ENCODE peak calls at places on chromosome 9, in ten cellular contexts. K is neural crest cell; D is stimulated activated CD4-positive, alpha-beta T cell treated with anti-CD3 and anti-CD28 coated beads, Interleukin-15, amount 100 ng/mL, for 24 hours; G is amniotic epithelial cell; N is NCI-H446 treated with DMSO at 0.1 percent for 48 hours; E is A673; V is Daoy; S is GM12878; U is KBM-7; R is AG08396. O is an unnamed sample.

GRCh38 chr9:561430-561829 is 280.1 kb upstream of the DMRT1 start:
- DNase-seq in G (no peak), N (no peak), K (no peak), V (no peak), U (no peak), E (no peak), S (no peak), R (no peak), D (no peak), O (no peak)

GRCh38 chr9:74920944-74921626 is 31.6 kb downstream of the C9orf40 start:
- DNase-seq in E (no peak), U (no peak), K (no peak), G (no peak), N (no peak), V (no peak), D (no peak), S (no peak), R (no peak), O (no peak)

GRCh38 chr9:33161011-33161588 is 6.0 kb downstream of the B4GALT1 start:
- DNase-seq in E (peak; percentile 85), U (peak; percentile 63), S (no peak), R (peak; percentile 85), G (peak; percentile 96), K (no peak), V (peak; percentile 99), D (peak; percentile 64), N (no peak), O (peak; percentile 92)

GRCh38 chr9:36764364-36765076 is 191.8 kb downstream of the MELK start:
- DNase-seq in D (no peak), U (no peak), R (no peak), N (no peak), K (no peak), G (no peak), S (no peak), E (no peak), V (no peak), O (no peak)

GRCh38 chr9:92636627-92637026 is 33.3 kb downstream of the IPPK start:
- DNase-seq in N (no peak), U (no peak), S (no peak), R (no peak), E (no peak), V (no peak), G (no peak), K (no peak), D (no peak), O (no peak)

GRCh38 chr9:92191801-92192200 is 76.6 kb upstream of the SPTLC1 start:
- DNase-seq in R (peak; percentile 38), K (no peak), G (no peak), U (no peak), V (peak; percentile 71), N (no peak), E (no peak), D (no peak), S (no peak), O (peak; percentile 44)

GRCh38 chr9:84076359-84076758 is 95.8 kb downstream of the RMI1 start:
- DNase-seq in G (no peak), V (no peak), R (no peak), N (no peak), D (no peak), E (no peak), K (no peak), U (no peak), S (no peak), O (no peak)

GRCh38 chr9:133057006-133057405 is 4.8 kb upstream of the CEL start:
- DNase-seq in D (no peak), E (no peak), N (no peak), S (no peak), R (no peak), G (no peak), K (no peak), U (no peak), V (no peak), O (no peak)

GRCh38 chr9:18338042-18338441 is 135.9 kb upstream of the ADAMTSL1 start:
- DNase-seq in S (no peak), K (no peak), D (no peak), V (no peak), N (no peak), G (peak; percentile 17), U (no peak), R (no peak), E (no peak), O (no peak)

GRCh38 chr9:126794441-126794840 is 10.4 kb upstream of the ZBTB43 start:
- DNase-seq in R (no peak), G (peak; percentile 32), S (no peak), K (no peak), V (no peak), D (no peak), N (no peak), U (no peak), E (no peak), O (no peak)

GRCh38 chr9:137482094-137482781 is 23.1 kb upstream of the NSMF start:
- DNase-seq in N (no peak), G (peak; percentile 88), E (no peak), K (no peak), R (peak; percentile 84), D (no peak), U (peak; percentile 78), V (peak; percentile 82), S (peak; percentile 8), O (peak; percentile 47)

GRCh38 chr9:107888773-107889227 is 399.2 kb upstream of the KLF4 start:
- DNase-seq in V (no peak), N (no peak), K (no peak), E (no peak), G (no peak), D (no peak), S (no peak), R (no peak), U (no peak), O (no peak)

GRCh38 chr9:70835323-70835722 is 286.1 kb downstream of the TRPM3 start:
- DNase-seq in E (no peak), N (no peak), K (no peak), U (no peak), G (peak; percentile 36), V (peak; percentile 71), D (no peak), R (peak; percentile 5), S (no peak), O (no peak)

GRCh38 chr9:81964216-81965171 is 21.2 kb downstream of the SPATA31D3 start:
- DNase-seq in E (no peak), G (peak; percentile 17), V (no peak), S (no peak), U (no peak), K (no peak), D (no peak), N (no peak), R (no peak), O (peak; percentile 38)

GRCh38 chr9:98538626-98539031 is 170.1 kb downstream of the GABBR2 start:
- DNase-seq in N (peak; percentile 90), V (peak; percentile 52), G (no peak), E (no peak), S (no peak), R (no peak), K (no peak), D (no peak), U (no peak), O (no peak)

GRCh38 chr9:125652771-125653170 is 54.2 kb downstream of the MAPKAP1 start:
- DNase-seq in G (no peak), R (no peak), U (no peak), K (no peak), D (no peak), N (no peak), E (no peak), V (no peak), S (no peak), O (no peak)

GRCh38 chr9:78539904-78540303 is 243.0 kb downstream of the PSAT1 start:
- DNase-seq in D (no peak), E (no peak), K (no peak), V (peak; percentile 53), N (no peak), U (no peak), R (peak; percentile 38), S (no peak), G (peak; percentile 96), O (peak; percentile 88)

GRCh38 chr9:112065781-112066606 is 109.1 kb downstream of the SUSD1 start:
- DNase-seq in U (no peak), E (peak; percentile 58), N (no peak), G (peak; percentile 63), K (no peak), V (peak; percentile 97), D (no peak), R (no peak), S (no peak), O (no peak)

GRCh38 chr9:3863114-3863528 is 337.3 kb upstream of the RFX3 start:
- DNase-seq in U (no peak), V (peak; percentile 94), N (peak; percentile 31), G (peak; percentile 57), K (no peak), S (no peak), R (peak; percentile 62), D (no peak), E (peak; percentile 92), O (peak; percentile 86)

GRCh38 chr9:81239388-81239787 is 450.0 kb downstream of the TLE1 start:
- DNase-seq in S (no peak), D (no peak), K (no peak), E (no peak), U (no peak), V (no peak), R (no peak), N (no peak), G (no peak), O (no peak)